ENCODE peak calls at places on chromosome 22, in five cellular contexts. Y is GM12891, O is H1, C is HepG2, Z is K562. K is an unnamed sample.

GRCh38 chr22:45922661-45923060 is 54.3 kb downstream of the WNT7B start:
- DNase-seq in Y (no peak), O (no peak), C (no peak), Z (no peak), K (no peak)

GRCh38 chr22:32815943-32816342 is 14.4 kb downstream of the TIMP3 start:
- DNase-seq in Y (no peak), O (no peak), C (no peak), Z (no peak), K (no peak)

GRCh38 chr22:41893591-41894375 is 21.1 kb downstream of the SHISA8 start:
- DNase-seq in Y (no peak), O (no peak), C (no peak), Z (no peak), K (no peak)

GRCh38 chr22:32695451-32695891 is 106.0 kb upstream of the TIMP3 start:
- DNase-seq in Y (no peak), O (no peak), C (peak; percentile 87), Z (no peak), K (no peak)

GRCh38 chr22:42214625-42215415 is 55.6 kb downstream of the TCF20 start:
- DNase-seq in Y (no peak), O (no peak), C (no peak), Z (no peak), K (no peak)

GRCh38 chr22:45597460-45598192 is 74.0 kb upstream of the ATXN10 start:
- DNase-seq in Y (no peak), O (no peak), C (peak; percentile 86), Z (no peak), K (no peak)

GRCh38 chr22:25739659-25740344 is 2.2 kb upstream of the MYO18B start:
- DNase-seq in Y (no peak), O (no peak), C (no peak), Z (no peak), K (no peak)

GRCh38 chr22:17121235-17122195 is at the start of gene TMEM121B:
- DNase-seq in Y (peak; percentile 46), O (peak; percentile 92), C (no peak), Z (peak; percentile 41), K (no peak)

GRCh38 chr22:43158778-43159483 is 7.6 kb downstream of the TSPO start:
- DNase-seq in Y (no peak), O (no peak), C (no peak), Z (no peak), K (no peak)

GRCh38 chr22:45218974-45219373 is 21.7 kb downstream of the KIAA0930 start:
- DNase-seq in Y (peak; percentile 59), O (no peak), C (no peak), Z (no peak), K (no peak)

GRCh38 chr22:48491451-48491941 is 1336.2 kb downstream of the BRD1 start:
- DNase-seq in Y (no peak), O (no peak), C (no peak), Z (no peak), K (no peak)

GRCh38 chr22:17724678-17725464 is 49.4 kb downstream of the BID start:
- DNase-seq in Y (no peak), O (no peak), C (no peak), Z (peak; percentile 30), K (no peak)

GRCh38 chr22:41382610-41383009 is 868 bp downstream of the TEF start:
- DNase-seq in Y (no peak), O (no peak), C (no peak), Z (no peak), K (no peak)

GRCh38 chr22:32306561-32306960 is 51.1 kb upstream of the RFPL3 start:
- DNase-seq in Y (no peak), O (peak; percentile 24), C (no peak), Z (no peak), K (no peak)

GRCh38 chr22:32517488-32517887 is 42.9 kb downstream of the FBXO7 start:
- DNase-seq in Y (no peak), O (no peak), C (no peak), Z (no peak), K (no peak)

GRCh38 chr22:26542831-26543230 is 30.6 kb upstream of the TFIP11 start:
- DNase-seq in Y (no peak), O (no peak), C (no peak), Z (no peak), K (no peak)

GRCh38 chr22:37284807-37285355 is 2.6 kb downstream of the CYTH4 start:
- DNase-seq in Y (peak; percentile 74), O (no peak), C (no peak), Z (no peak), K (peak; percentile 73)

GRCh38 chr22:46042786-46043185 is 65.8 kb upstream of the WNT7B start:
- DNase-seq in Y (no peak), O (no peak), C (no peak), Z (no peak), K (no peak)

GRCh38 chr22:32803020-32803758 is 1.7 kb downstream of the TIMP3 start:
- DNase-seq in Y (no peak), O (no peak), C (no peak), Z (no peak), K (no peak)

GRCh38 chr22:42906605-42907338 is 49.7 kb upstream of the ARFGAP3 start:
- DNase-seq in Y (no peak), O (no peak), C (no peak), Z (no peak), K (no peak)

GRCh38 chr22:31715157-31715778 is 34.7 kb downstream of the PRR14L start:
- DNase-seq in Y (no peak), O (no peak), C (no peak), Z (no peak), K (no peak)

GRCh38 chr22:43481528-43482309 is 69.9 kb downstream of the MPPED1 start:
- DNase-seq in Y (peak; percentile 48), O (no peak), C (peak; percentile 18), Z (peak; percentile 4), K (no peak)

GRCh38 chr22:43826142-43827093 is 14.3 kb upstream of the EFCAB6 start:
- DNase-seq in Y (peak; percentile 18), O (peak; percentile 43), C (no peak), Z (no peak), K (no peak)

GRCh38 chr22:40423246-40423753 is 52.9 kb downstream of the SGSM3 start:
- DNase-seq in Y (no peak), O (no peak), C (no peak), Z (no peak), K (no peak)

GRCh38 chr22:46569055-46569847 is 31.8 kb upstream of the CELSR1 start:
- DNase-seq in Y (no peak), O (no peak), C (no peak), Z (no peak), K (no peak)

GRCh38 chr22:18024276-18024939 is at the start of gene MICAL3:
- DNase-seq in Y (peak; percentile 82), O (peak; percentile 74), C (no peak), Z (peak; percentile 77), K (peak; percentile 81)

GRCh38 chr22:42277988-42278776 is 7.7 kb upstream of the TCF20 start:
- DNase-seq in Y (no peak), O (no peak), C (no peak), Z (no peak), K (no peak)

GRCh38 chr22:18136563-18137320 is 13.2 kb upstream of the USP18 start:
- DNase-seq in Y (no peak), O (no peak), C (no peak), Z (no peak), K (no peak)

DNA sequence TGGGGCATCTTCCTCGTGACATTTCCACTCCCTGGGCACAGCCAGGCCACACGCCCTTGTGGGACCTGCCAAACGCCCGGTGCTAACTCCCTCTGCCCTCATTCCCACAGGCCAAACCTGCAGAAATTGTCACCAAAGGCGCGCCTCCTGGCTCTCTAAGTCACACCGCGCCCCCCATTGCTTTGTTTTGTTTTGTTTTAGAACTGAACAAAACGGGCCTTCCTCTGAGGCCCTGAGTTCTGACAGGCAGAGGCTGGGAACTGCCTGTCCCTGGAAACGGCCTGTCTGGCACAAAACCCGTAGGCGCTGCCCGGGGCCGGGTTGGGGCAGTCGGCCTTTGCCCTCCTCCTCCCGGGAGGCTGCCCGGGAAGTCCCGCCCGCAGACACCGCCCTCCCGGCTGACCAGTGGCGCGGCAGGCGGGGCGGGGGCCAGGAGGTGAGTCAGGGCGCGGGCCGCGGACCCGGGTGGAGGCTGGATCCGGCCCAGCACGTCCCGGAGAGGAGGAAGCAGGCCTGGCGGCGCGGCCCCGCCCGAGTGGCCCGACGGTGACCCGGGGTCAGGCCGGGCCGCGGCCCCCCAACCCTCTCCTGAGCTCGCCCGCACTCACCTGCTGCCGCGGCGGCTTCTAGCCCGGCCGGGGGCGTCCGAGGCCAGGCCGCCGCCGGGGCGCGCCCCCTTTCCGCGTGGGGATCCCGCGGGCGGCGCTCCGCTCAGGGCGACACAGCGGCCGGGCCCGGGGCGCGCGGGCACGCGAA is 465 bp downstream of the SUN2 start:
- DNase-seq in Y (no peak), O (peak; percentile 77), C (peak; percentile 80), Z (peak; percentile 84), K (peak; percentile 54)
- TF ChIP-seq POLR2A in Y (no peak), O (no peak), C (peak; percentile 71), Z (no peak), K (no peak)

DNA sequence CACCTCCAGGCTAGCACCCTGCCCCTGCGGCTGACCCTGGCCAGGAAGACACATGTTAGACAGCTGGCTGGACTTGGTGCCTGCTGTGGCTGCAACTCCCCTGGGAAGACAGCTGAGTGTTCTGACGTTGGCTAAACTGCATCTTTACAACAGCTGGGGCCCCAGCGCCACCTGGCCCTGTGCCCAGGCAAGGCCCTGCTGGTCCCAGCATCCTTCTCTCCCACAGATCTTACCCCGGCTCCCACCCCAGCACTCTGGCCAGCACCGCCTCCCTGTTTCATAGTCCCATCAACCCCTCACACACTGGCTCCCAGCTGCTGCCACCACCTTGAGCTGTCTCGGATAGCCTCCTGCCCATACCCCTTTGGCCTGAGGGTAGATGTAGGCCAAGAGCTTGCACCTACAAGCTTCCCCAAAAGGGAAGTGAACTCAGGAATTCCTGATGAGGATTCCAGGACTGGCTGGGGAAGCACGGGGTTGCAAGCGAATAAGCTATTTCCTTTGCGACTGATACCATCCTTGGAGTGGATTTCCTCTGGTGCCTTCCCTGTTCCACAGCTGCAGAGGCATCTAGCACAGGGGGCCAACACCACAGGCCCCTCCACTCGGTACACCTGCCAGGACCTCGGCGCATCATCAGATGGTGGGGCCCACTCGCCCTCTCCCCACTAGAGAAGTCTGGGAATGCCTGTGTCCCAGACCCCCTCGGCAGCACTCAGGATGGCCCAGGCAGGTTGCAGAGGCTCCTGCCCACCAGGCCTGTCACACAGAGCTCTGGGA is 28.5 kb downstream of the RSPH14 start:
- DNase-seq in Y (no peak), O (no peak), C (no peak), Z (no peak), K (no peak)
- TF ChIP-seq TAF1 in Y (no peak), O (no peak), C (no peak), Z (no peak), K (no peak)

GRCh38 chr22:21961886-21962654 is 9.4 kb upstream of the PPM1F start:
- DNase-seq in Y (no peak), O (no peak), C (no peak), Z (no peak), K (no peak)
- TF ChIP-seq POLR2A in Y (no peak), O (no peak), C (no peak), Z (no peak), K (no peak)

GRCh38 chr22:20579273-20580120 is 72.1 kb downstream of the MED15 start:
- DNase-seq in Y (no peak), O (no peak), C (no peak), Z (no peak), K (no peak)

GRCh38 chr22:20577549-20577975 is 70.2 kb downstream of the MED15 start:
- DNase-seq in Y (no peak), O (no peak), C (no peak), Z (peak; percentile 76), K (no peak)

GRCh38 chr22:20580179-20580578 is 72.8 kb downstream of the MED15 start:
- DNase-seq in Y (no peak), O (no peak), C (no peak), Z (no peak), K (no peak)

GRCh38 chr22:20578192-20578591 is 70.8 kb downstream of the MED15 start:
- DNase-seq in Y (no peak), O (no peak), C (no peak), Z (no peak), K (no peak)

GRCh38 chr22:20578707-20579106 is 71.3 kb downstream of the MED15 start:
- DNase-seq in Y (no peak), O (no peak), C (no peak), Z (no peak), K (no peak)
- TF ChIP-seq TAF1 in Y (no peak), O (no peak), C (no peak), Z (no peak), K (no peak)